ENCODE peak calls at places on chromosomes 3 and 15, in five cellular contexts. X is Panc1, J is GM23338, D is stomach, Q is GM12878. Z is an unnamed sample.

GRCh38 chr3:31833391-31834165 is 147.5 kb downstream of the OSBPL10 start:
- DNase-seq in J (no peak), X (no peak), D (no peak), Q (no peak), Z (no peak)

GRCh38 chr15:62476163-62476562 is 311.1 kb upstream of the C2CD4B start:
- DNase-seq in Q (no peak), J (no peak), X (no peak), D (no peak), Z (no peak)

GRCh38 chr3:40908612-40909011 is 290.7 kb upstream of the CTNNB1 start:
- DNase-seq in X (no peak), D (no peak), Q (no peak), J (no peak), Z (no peak)

GRCh38 chr3:73432021-73432722 is 192.6 kb downstream of the PDZRN3 start:
- DNase-seq in D (no peak), J (peak), Q (no peak), X (peak), Z (no peak)

GRCh38 chr3:195209836-195210551 is 61.0 kb downstream of the XXYLT1 start:
- DNase-seq in Q (no peak), X (no peak), D (no peak), J (no peak), Z (no peak)

GRCh38 chr3:126746395-126747177 is 42.5 kb downstream of the CHCHD6 start:
- DNase-seq in D (peak), X (no peak), Q (no peak), J (no peak), Z (no peak)

GRCh38 chr3:134487406-134487805 is 1.5 kb downstream of the CEP63 start:
- DNase-seq in J (no peak), X (no peak), Q (no peak), D (no peak), Z (no peak)

GRCh38 chr3:127978636-127979035 is 63.6 kb downstream of the KBTBD12 start:
- DNase-seq in J (no peak), D (no peak), X (no peak), Q (no peak), Z (no peak)

GRCh38 chr3:126135056-126135397 is 45.4 kb downstream of the ALDH1L1 start:
- DNase-seq in Q (no peak), J (no peak), D (peak), X (no peak), Z (peak)

GRCh38 chr3:28835751-28836150 is 445.1 kb upstream of the RBMS3 start:
- DNase-seq in X (no peak), Q (no peak), J (peak), D (no peak), Z (peak)

GRCh38 chr3:101017048-101017447 is 23.8 kb upstream of the ABI3BP start:
- DNase-seq in X (no peak), J (no peak), D (no peak), Q (no peak), Z (no peak)

GRCh38 chr15:58243083-58243482 is 104.9 kb downstream of the AQP9 start:
- DNase-seq in D (no peak), Q (no peak), X (no peak), J (no peak), Z (no peak)

GRCh38 chr15:35622641-35623340 is 76.8 kb upstream of the DPH6 start:
- DNase-seq in X (no peak), J (no peak), D (no peak), Q (no peak), Z (no peak)

GRCh38 chr3:40511031-40511718 is 5.3 kb downstream of the ZNF620 start:
- DNase-seq in D (no peak), X (no peak), Q (no peak), J (no peak), Z (no peak)

GRCh38 chr15:39582977-39583585 is 2.2 kb downstream of the THBS1 start:
- DNase-seq in D (no peak), X (no peak), J (no peak), Q (no peak), Z (no peak)

GRCh38 chr3:4416961-4417360 is 50.1 kb downstream of the SUMF1 start:
- DNase-seq in D (no peak), X (peak), J (no peak), Q (no peak), Z (no peak)

GRCh38 chr3:128969993-128970740 is 23.7 kb downstream of the CFAP92 start:
- DNase-seq in Q (no peak), J (peak), D (peak), X (peak), Z (peak)

GRCh38 chr3:128404276-128405062 is 62.2 kb downstream of the DNAJB8 start:
- DNase-seq in Q (no peak), X (no peak), D (no peak), J (no peak), Z (no peak)

GRCh38 chr3:114827495-114827894 is 319.6 kb downstream of the ZBTB20 start:
- DNase-seq in J (peak), D (no peak), Q (peak), X (peak), Z (no peak)

GRCh38 chr3:100257601-100258000 is 3.2 kb upstream of the TBC1D23 start:
- DNase-seq in X (no peak), Q (no peak), J (no peak), D (no peak), Z (no peak)

GRCh38 chr15:66738116-66738515 is 36.1 kb downstream of the SMAD6 start:
- DNase-seq in Q (no peak), J (no peak), X (no peak), D (no peak), Z (no peak)

GRCh38 chr15:74815961-74816360 is 3.3 kb downstream of the LMAN1L start:
- DNase-seq in X (no peak), J (no peak), D (no peak), Q (no peak), Z (no peak)

GRCh38 chr15:50114381-50114780 is 4.7 kb downstream of the ATP8B4 start:
- DNase-seq in Q (no peak), D (no peak), X (no peak), J (no peak), Z (peak)

GRCh38 chr15:50117628-50118027 is 1.4 kb downstream of the ATP8B4 start:
- DNase-seq in J (no peak), D (no peak), X (no peak), Q (no peak), Z (no peak)

GRCh38 chr15:50113187-50113505 is 5.9 kb downstream of the ATP8B4 start:
- DNase-seq in Q (no peak), D (no peak), X (no peak), J (no peak), Z (no peak)

GRCh38 chr15:50119063-50119700 is at the start of gene ATP8B4:
- DNase-seq in X (no peak), J (peak), Q (no peak), D (no peak), Z (no peak)

DNA sequence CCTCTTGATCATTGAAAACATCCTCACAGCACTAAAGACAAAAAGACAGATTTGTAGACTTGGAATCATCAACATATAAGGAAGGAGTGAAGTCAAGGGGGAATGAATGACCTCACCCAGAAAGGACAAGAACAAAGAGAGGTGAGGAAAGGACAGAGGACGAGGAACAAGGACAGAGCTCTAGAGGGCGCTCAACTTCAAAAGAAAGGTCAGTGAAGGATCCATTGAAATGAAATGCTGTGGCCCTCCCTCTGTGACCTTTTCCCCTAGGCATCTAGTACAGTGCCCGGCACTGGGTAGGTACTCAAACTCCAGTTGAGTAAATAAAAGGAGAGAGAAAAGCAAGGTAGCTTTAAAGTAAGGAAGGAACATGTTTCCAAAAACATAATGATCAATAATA is 2.6 kb downstream of the ATP8B4 start:
- DNase-seq in X (no peak), J (peak), Q (no peak), D (no peak), Z (no peak)
- TF ChIP-seq CTCF in X (peak), J (peak), Q (peak), D (no peak), Z (peak)

GRCh38 chr15:40892449-40893012 is 1.7 kb upstream of the VPS18 start:
- DNase-seq in Q (no peak), D (no peak), X (no peak), J (no peak), Z (no peak)

GRCh38 chr15:40894689-40895308 is 549 bp downstream of the VPS18 start:
- DNase-seq in J (peak), X (no peak), D (peak), Q (no peak), Z (peak)

GRCh38 chr15:40893733-40894688 is at the start of gene VPS18:
- DNase-seq in J (peak), Q (peak), D (peak), X (peak), Z (peak)

GRCh38 chr15:40893019-40893723 is 1.1 kb upstream of the VPS18 start:
- DNase-seq in Q (no peak), D (no peak), J (no peak), X (no peak), Z (peak)

DNA sequence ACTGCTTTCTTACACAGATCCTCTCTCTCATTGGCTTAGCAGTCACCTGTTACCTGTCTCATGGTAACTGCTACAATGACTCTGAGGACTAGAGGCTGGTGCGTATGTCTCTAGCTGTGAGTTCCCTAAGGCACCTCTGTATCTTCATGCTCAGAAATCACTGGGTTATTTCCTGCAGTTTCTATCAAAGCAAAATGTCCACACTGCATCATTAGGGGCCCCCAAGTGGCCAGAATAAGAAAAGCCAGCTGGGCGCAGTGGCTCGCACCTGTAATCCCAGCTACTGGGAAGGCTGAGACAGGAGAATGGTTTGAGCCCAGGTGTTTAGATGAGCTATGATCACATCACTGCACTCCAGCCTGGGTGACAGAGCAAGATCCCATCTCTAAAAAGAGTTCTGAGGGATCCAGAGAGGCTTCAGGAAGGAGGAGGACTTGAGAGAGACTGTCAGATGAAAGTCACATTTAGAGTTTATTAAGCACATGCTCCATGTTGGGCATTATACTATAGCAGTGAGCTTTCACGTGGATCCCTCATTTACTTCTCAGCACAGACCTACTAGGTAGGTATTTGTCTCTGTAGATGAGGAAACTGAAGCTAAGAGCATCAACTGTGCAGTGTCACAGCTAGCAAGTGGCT is 2.3 kb upstream of the VPS18 start:
- DNase-seq in D (peak), J (peak), Q (no peak), X (no peak), Z (no peak)
- TF ChIP-seq POLR2AphosphoS5 in D (no peak), J (no peak), Q (no peak), X (no peak), Z (no peak)

GRCh38 chr3:189839576-189839975 is 208.4 kb downstream of the TP63 start:
- DNase-seq in J (no peak), D (no peak), X (no peak), Q (no peak), Z (no peak)
- TF ChIP-seq CTCF in J (no peak), D (no peak), X (no peak), Q (no peak), Z (no peak)

GRCh38 chr3:189122120-189122519 is 49.7 kb upstream of the TPRG1 start:
- DNase-seq in X (no peak), J (no peak), D (no peak), Q (no peak), Z (no peak)
- TF ChIP-seq POLR2AphosphoS5 in X (no peak), J (no peak), D (no peak), Q (no peak), Z (no peak)

DNA sequence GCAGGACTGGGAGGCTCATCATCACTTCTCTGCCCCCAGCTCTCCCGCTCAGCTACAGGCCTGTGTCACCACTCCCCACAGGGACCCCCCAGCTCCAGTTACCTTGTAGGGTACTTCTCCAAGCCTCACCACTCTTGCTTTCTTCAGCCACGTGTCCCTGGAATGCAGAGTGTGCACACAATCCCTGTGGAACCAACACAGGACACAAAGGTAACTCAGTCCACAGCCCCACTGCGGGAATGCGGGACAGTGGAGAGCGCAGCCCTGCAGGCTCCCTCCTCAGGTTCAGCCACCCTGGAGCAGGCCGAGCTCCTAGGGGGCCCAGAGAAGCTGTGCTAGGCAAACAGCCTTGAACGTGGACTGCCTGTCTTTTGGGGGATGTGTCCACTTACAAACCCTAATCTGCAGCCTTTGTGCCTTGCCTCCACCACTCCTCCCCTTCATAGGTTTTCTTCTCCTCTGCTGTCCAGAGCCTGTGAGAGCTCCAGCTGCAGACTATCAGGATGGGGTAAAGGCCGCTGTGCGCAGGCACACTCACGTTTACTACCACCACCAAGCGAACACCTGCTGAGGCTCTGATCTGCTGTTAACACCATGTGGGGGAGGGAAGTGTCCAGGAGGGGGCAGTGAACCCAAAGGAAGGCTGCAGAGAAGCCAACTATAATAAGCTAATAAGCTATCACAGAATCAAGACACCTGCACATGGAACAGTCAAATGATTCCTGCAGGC is 26.0 kb downstream of the XPC start:
- DNase-seq in X (no peak), J (peak), D (no peak), Q (no peak), Z (no peak)
- TF ChIP-seq CTCF in X (no peak), J (peak), D (no peak), Q (peak), Z (no peak)

GRCh38 chr3:23668430-23668904 is 137.3 kb upstream of the UBE2E1 start:
- DNase-seq in Q (no peak), D (no peak), J (no peak), X (peak), Z (no peak)
- TF ChIP-seq POLR2AphosphoS5 in Q (no peak), D (no peak), J (no peak), X (peak), Z (no peak)

GRCh38 chr15:83837946-83838571 is 184.1 kb downstream of the ADAMTSL3 start:
- DNase-seq in J (peak), D (peak), X (no peak), Q (no peak), Z (no peak)
- TF ChIP-seq CTCF in J (peak), D (no peak), X (peak), Q (peak), Z (no peak)

GRCh38 chr15:29348308-29348914 is 78.8 kb upstream of the NSMCE3 start:
- DNase-seq in X (no peak), Q (no peak), J (peak), D (no peak), Z (no peak)
- TF ChIP-seq POLR2AphosphoS5 in X (no peak), Q (no peak), J (no peak), D (no peak), Z (no peak)

Z was measured in spleen.